ENCODE peak calls at places on chromosomes 16 and 17, in nine cellular contexts. One of them, this sample, is unnamed.

GRCh38 chr16:48613061-48613957 is 3.3 kb upstream of the N4BP1 start:
- DNase-seq in neural progenitor cell: no peak
- DNase-seq in fibroblast of villous mesenchyme: peak
- DNase-seq in fibroblast of lung: peak
- DNase-seq in fibroblast of pulmonary artery: peak
- DNase-seq in CD4-positive, alpha-beta T cell: peak
- DNase-seq in GM13976: peak
- DNase-seq in AG04450: peak
- DNase-seq in PC-3: peak
- DNase-seq in this sample: no peak

GRCh38 chr16:81456523-81457325 is 12.1 kb downstream of the CMIP start:
- DNase-seq in CD4-positive, alpha-beta T cell: no peak
- DNase-seq in fibroblast of villous mesenchyme: no peak
- DNase-seq in fibroblast of lung: no peak
- DNase-seq in GM13976: no peak
- DNase-seq in PC-3: no peak
- DNase-seq in fibroblast of pulmonary artery: no peak
- DNase-seq in AG04450: no peak
- DNase-seq in neural progenitor cell: no peak
- DNase-seq in this sample: no peak

GRCh38 chr16:55703003-55704001 is 47.5 kb downstream of the SLC6A2 start:
- DNase-seq in fibroblast of lung: peak
- DNase-seq in fibroblast of villous mesenchyme: peak
- DNase-seq in PC-3: peak
- DNase-seq in CD4-positive, alpha-beta T cell: no peak
- DNase-seq in fibroblast of pulmonary artery: peak
- DNase-seq in AG04450: peak
- DNase-seq in GM13976: peak
- DNase-seq in neural progenitor cell: peak
- DNase-seq in this sample: no peak

GRCh38 chr16:89473136-89473712 is 17.1 kb downstream of the ANKRD11 start:
- DNase-seq in fibroblast of pulmonary artery: no peak
- DNase-seq in GM13976: no peak
- DNase-seq in fibroblast of villous mesenchyme: no peak
- DNase-seq in PC-3: no peak
- DNase-seq in CD4-positive, alpha-beta T cell: no peak
- DNase-seq in fibroblast of lung: no peak
- DNase-seq in AG04450: no peak
- DNase-seq in neural progenitor cell: no peak
- DNase-seq in this sample: no peak

GRCh38 chr17:28369684-28370034 is 448 bp downstream of the VTN start:
- DNase-seq in GM13976: no peak
- DNase-seq in AG04450: no peak
- DNase-seq in PC-3: no peak
- DNase-seq in fibroblast of pulmonary artery: no peak
- DNase-seq in fibroblast of lung: no peak
- DNase-seq in CD4-positive, alpha-beta T cell: no peak
- DNase-seq in neural progenitor cell: no peak
- DNase-seq in fibroblast of villous mesenchyme: peak
- DNase-seq in this sample: no peak

GRCh38 chr17:63082273-63082861 is 116.3 kb downstream of the TANC2 start:
- DNase-seq in fibroblast of villous mesenchyme: peak
- DNase-seq in AG04450: peak
- DNase-seq in GM13976: no peak
- DNase-seq in CD4-positive, alpha-beta T cell: no peak
- DNase-seq in fibroblast of lung: peak
- DNase-seq in neural progenitor cell: no peak
- DNase-seq in PC-3: peak
- DNase-seq in fibroblast of pulmonary artery: peak
- DNase-seq in this sample: no peak

GRCh38 chr17:45709889-45710288 is 74.2 kb upstream of the CRHR1 start:
- DNase-seq in CD4-positive, alpha-beta T cell: no peak
- DNase-seq in neural progenitor cell: peak
- DNase-seq in GM13976: no peak
- DNase-seq in fibroblast of pulmonary artery: no peak
- DNase-seq in fibroblast of lung: no peak
- DNase-seq in AG04450: no peak
- DNase-seq in fibroblast of villous mesenchyme: no peak
- DNase-seq in PC-3: no peak
- DNase-seq in this sample: no peak

GRCh38 chr17:1090454-1091189 is 89.2 kb downstream of the ABR start:
- DNase-seq in PC-3: no peak
- DNase-seq in fibroblast of villous mesenchyme: no peak
- DNase-seq in fibroblast of lung: no peak
- DNase-seq in neural progenitor cell: no peak
- DNase-seq in AG04450: no peak
- DNase-seq in fibroblast of pulmonary artery: no peak
- DNase-seq in CD4-positive, alpha-beta T cell: no peak
- DNase-seq in GM13976: no peak
- DNase-seq in this sample: no peak

GRCh38 chr16:22141746-22142145 is 20.6 kb upstream of the SDR42E2 start:
- DNase-seq in fibroblast of villous mesenchyme: peak
- DNase-seq in PC-3: peak
- DNase-seq in CD4-positive, alpha-beta T cell: no peak
- DNase-seq in fibroblast of pulmonary artery: peak
- DNase-seq in AG04450: no peak
- DNase-seq in fibroblast of lung: no peak
- DNase-seq in GM13976: no peak
- DNase-seq in neural progenitor cell: peak
- DNase-seq in this sample: no peak

GRCh38 chr17:40023590-40024292 is 8.5 kb downstream of the CSF3 start:
- DNase-seq in fibroblast of lung: peak
- DNase-seq in PC-3: peak
- DNase-seq in neural progenitor cell: no peak
- DNase-seq in AG04450: no peak
- DNase-seq in fibroblast of pulmonary artery: peak
- DNase-seq in GM13976: no peak
- DNase-seq in CD4-positive, alpha-beta T cell: no peak
- DNase-seq in fibroblast of villous mesenchyme: no peak
- DNase-seq in this sample: no peak

GRCh38 chr17:44220211-44221071 is 966 bp upstream of the UBTF start:
- DNase-seq in AG04450: no peak
- DNase-seq in CD4-positive, alpha-beta T cell: peak
- DNase-seq in neural progenitor cell: peak
- DNase-seq in fibroblast of villous mesenchyme: peak
- DNase-seq in PC-3: peak
- DNase-seq in fibroblast of pulmonary artery: peak
- DNase-seq in GM13976: peak
- DNase-seq in fibroblast of lung: peak
- DNase-seq in this sample: peak

GRCh38 chr17:10073026-10073425 is 125.4 kb downstream of the GAS7 start:
- DNase-seq in GM13976: no peak
- DNase-seq in fibroblast of villous mesenchyme: no peak
- DNase-seq in neural progenitor cell: no peak
- DNase-seq in AG04450: no peak
- DNase-seq in CD4-positive, alpha-beta T cell: no peak
- DNase-seq in fibroblast of pulmonary artery: no peak
- DNase-seq in PC-3: no peak
- DNase-seq in fibroblast of lung: no peak
- DNase-seq in this sample: no peak

GRCh38 chr17:49964539-49965521 is 4.2 kb upstream of the DLX4 start:
- DNase-seq in CD4-positive, alpha-beta T cell: peak
- DNase-seq in fibroblast of pulmonary artery: no peak
- DNase-seq in neural progenitor cell: peak
- DNase-seq in fibroblast of villous mesenchyme: no peak
- DNase-seq in PC-3: no peak
- DNase-seq in GM13976: no peak
- DNase-seq in AG04450: no peak
- DNase-seq in fibroblast of lung: peak
- DNase-seq in this sample: no peak

GRCh38 chr16:57146735-57147134 is 39.1 kb downstream of the PSME3IP1 start:
- DNase-seq in CD4-positive, alpha-beta T cell: no peak
- DNase-seq in fibroblast of pulmonary artery: no peak
- DNase-seq in fibroblast of lung: no peak
- DNase-seq in GM13976: no peak
- DNase-seq in AG04450: no peak
- DNase-seq in PC-3: peak
- DNase-seq in neural progenitor cell: peak
- DNase-seq in fibroblast of villous mesenchyme: no peak
- DNase-seq in this sample: no peak

GRCh38 chr17:28340374-28340773 is 4.8 kb downstream of the TNFAIP1 start:
- DNase-seq in CD4-positive, alpha-beta T cell: no peak
- DNase-seq in GM13976: no peak
- DNase-seq in AG04450: no peak
- DNase-seq in fibroblast of lung: no peak
- DNase-seq in fibroblast of villous mesenchyme: no peak
- DNase-seq in neural progenitor cell: no peak
- DNase-seq in fibroblast of pulmonary artery: no peak
- DNase-seq in PC-3: no peak
- DNase-seq in this sample: no peak

GRCh38 chr16:85664580-85665372 is 24.0 kb downstream of the GINS2 start:
- DNase-seq in CD4-positive, alpha-beta T cell: no peak
- DNase-seq in fibroblast of villous mesenchyme: no peak
- DNase-seq in neural progenitor cell: no peak
- DNase-seq in PC-3: no peak
- DNase-seq in fibroblast of lung: no peak
- DNase-seq in fibroblast of pulmonary artery: no peak
- DNase-seq in AG04450: no peak
- DNase-seq in GM13976: no peak
- DNase-seq in this sample: no peak

GRCh38 chr17:82428546-82428945 is 10.2 kb upstream of the OGFOD3 start:
- DNase-seq in fibroblast of pulmonary artery: no peak
- DNase-seq in CD4-positive, alpha-beta T cell: no peak
- DNase-seq in PC-3: no peak
- DNase-seq in neural progenitor cell: no peak
- DNase-seq in fibroblast of villous mesenchyme: no peak
- DNase-seq in fibroblast of lung: no peak
- DNase-seq in GM13976: no peak
- DNase-seq in AG04450: no peak
- DNase-seq in this sample: no peak

GRCh38 chr16:84775262-84775810 is 44.4 kb upstream of the CRISPLD2 start:
- DNase-seq in neural progenitor cell: no peak
- DNase-seq in fibroblast of pulmonary artery: no peak
- DNase-seq in CD4-positive, alpha-beta T cell: no peak
- DNase-seq in AG04450: no peak
- DNase-seq in fibroblast of villous mesenchyme: no peak
- DNase-seq in PC-3: no peak
- DNase-seq in fibroblast of lung: no peak
- DNase-seq in GM13976: no peak
- DNase-seq in this sample: no peak

GRCh38 chr16:5075637-5076036 is 4.0 kb downstream of the ALG1 start:
- DNase-seq in fibroblast of villous mesenchyme: no peak
- DNase-seq in fibroblast of lung: no peak
- DNase-seq in fibroblast of pulmonary artery: no peak
- DNase-seq in neural progenitor cell: no peak
- DNase-seq in AG04450: no peak
- DNase-seq in CD4-positive, alpha-beta T cell: no peak
- DNase-seq in PC-3: no peak
- DNase-seq in GM13976: peak
- DNase-seq in this sample: no peak
- TF ChIP-seq CTCF in fibroblast of villous mesenchyme: peak
- TF ChIP-seq CTCF in fibroblast of lung: no peak
- TF ChIP-seq CTCF in fibroblast of pulmonary artery: no peak
- TF ChIP-seq CTCF in neural progenitor cell: no peak
- TF ChIP-seq CTCF in AG04450: no peak
- TF ChIP-seq CTCF in CD4-positive, alpha-beta T cell: no peak
- TF ChIP-seq CTCF in PC-3: no peak
- TF ChIP-seq CTCF in GM13976: no peak
- TF ChIP-seq CTCF in this sample: no peak

DNA sequence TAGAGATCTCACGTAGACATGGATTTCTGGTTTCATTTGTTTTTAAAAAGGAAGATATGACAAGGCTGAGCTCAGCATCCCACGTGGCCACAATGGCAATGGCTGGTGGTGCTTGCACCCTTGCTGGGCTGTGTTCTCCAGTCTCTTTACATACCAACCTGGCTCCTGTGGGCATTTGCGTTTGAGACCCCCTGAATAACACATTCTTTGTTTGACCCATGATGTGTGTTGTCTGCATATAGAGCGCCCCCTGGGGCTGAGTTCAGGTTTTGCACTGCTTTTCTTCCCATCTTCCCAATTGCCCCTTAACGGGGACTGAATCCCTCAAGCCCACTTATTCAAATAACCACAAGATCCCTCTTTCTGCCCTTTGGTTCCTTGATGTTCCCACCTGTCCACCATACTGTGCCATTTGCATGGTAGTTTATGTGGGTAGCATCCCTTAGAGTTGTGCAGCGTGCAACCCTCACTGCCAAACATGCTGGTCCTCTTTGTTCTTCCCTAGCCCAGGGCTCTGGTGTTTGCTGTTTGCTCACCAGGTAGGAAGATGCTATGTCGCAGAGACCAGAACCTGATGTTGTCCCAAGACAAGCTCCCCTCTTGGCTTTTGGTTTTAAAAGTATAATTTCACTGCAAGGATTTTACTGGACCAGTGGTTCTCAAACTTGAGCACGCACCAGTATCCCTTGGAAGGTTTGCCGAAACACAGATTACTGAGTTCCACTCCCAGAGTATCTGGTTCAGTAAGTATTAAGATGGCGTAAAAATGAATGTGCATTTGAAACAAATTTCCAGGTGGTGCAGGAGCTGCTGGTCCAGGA is 38.5 kb upstream of the NKD1 start:
- DNase-seq in neural progenitor cell: peak
- DNase-seq in fibroblast of villous mesenchyme: peak
- DNase-seq in fibroblast of lung: peak
- DNase-seq in PC-3: peak
- DNase-seq in CD4-positive, alpha-beta T cell: peak
- DNase-seq in GM13976: peak
- DNase-seq in fibroblast of pulmonary artery: peak
- DNase-seq in AG04450: no peak
- DNase-seq in this sample: no peak
- TF ChIP-seq CTCF in neural progenitor cell: peak
- TF ChIP-seq CTCF in fibroblast of villous mesenchyme: peak
- TF ChIP-seq CTCF in fibroblast of lung: peak
- TF ChIP-seq CTCF in PC-3: peak
- TF ChIP-seq CTCF in CD4-positive, alpha-beta T cell: peak
- TF ChIP-seq CTCF in GM13976: peak
- TF ChIP-seq CTCF in fibroblast of pulmonary artery: peak
- TF ChIP-seq CTCF in AG04450: peak
- TF ChIP-seq CTCF in this sample: peak

GRCh38 chr17:4116516-4116915 is 26.3 kb downstream of the ZZEF1 start:
- DNase-seq in fibroblast of pulmonary artery: no peak
- DNase-seq in neural progenitor cell: no peak
- DNase-seq in fibroblast of villous mesenchyme: no peak
- DNase-seq in GM13976: no peak
- DNase-seq in fibroblast of lung: no peak
- DNase-seq in CD4-positive, alpha-beta T cell: no peak
- DNase-seq in AG04450: no peak
- DNase-seq in PC-3: no peak
- DNase-seq in this sample: no peak
- TF ChIP-seq CTCF in fibroblast of pulmonary artery: no peak
- TF ChIP-seq CTCF in neural progenitor cell: no peak
- TF ChIP-seq CTCF in fibroblast of villous mesenchyme: no peak
- TF ChIP-seq CTCF in GM13976: no peak
- TF ChIP-seq CTCF in fibroblast of lung: no peak
- TF ChIP-seq CTCF in CD4-positive, alpha-beta T cell: no peak
- TF ChIP-seq CTCF in AG04450: no peak
- TF ChIP-seq CTCF in PC-3: no peak
- TF ChIP-seq CTCF in this sample: no peak

GRCh38 chr17:56173026-56173425 is 19.8 kb downstream of the ANKFN1 start:
- DNase-seq in neural progenitor cell: no peak
- DNase-seq in CD4-positive, alpha-beta T cell: no peak
- DNase-seq in PC-3: no peak
- DNase-seq in GM13976: no peak
- DNase-seq in fibroblast of villous mesenchyme: no peak
- DNase-seq in fibroblast of lung: no peak
- DNase-seq in fibroblast of pulmonary artery: no peak
- DNase-seq in AG04450: no peak
- DNase-seq in this sample: no peak
- TF ChIP-seq CTCF in neural progenitor cell: no peak
- TF ChIP-seq CTCF in CD4-positive, alpha-beta T cell: no peak
- TF ChIP-seq CTCF in PC-3: no peak
- TF ChIP-seq CTCF in GM13976: no peak
- TF ChIP-seq CTCF in fibroblast of villous mesenchyme: no peak
- TF ChIP-seq CTCF in fibroblast of lung: no peak
- TF ChIP-seq CTCF in fibroblast of pulmonary artery: no peak
- TF ChIP-seq CTCF in AG04450: no peak
- TF ChIP-seq CTCF in this sample: no peak

This sample was measured in mesothelial cell of epicardium.